ENCODE peak calls at places on chromosome 16, in five cellular contexts. One of them, this sample, is unnamed.

GRCh38 chr16:87918314-87918713 is 18.0 kb downstream of the CA5A start:
- DNase-seq in mucosa of descending colon: no peak
- DNase-seq in GM06990: no peak
- DNase-seq in left lung: no peak
- DNase-seq in HCT116: no peak
- DNase-seq in this sample: no peak

GRCh38 chr16:66486773-66487579 is 59.9 kb downstream of the BEAN1 start:
- DNase-seq in mucosa of descending colon: no peak
- DNase-seq in GM06990: no peak
- DNase-seq in left lung: no peak
- DNase-seq in HCT116: no peak
- DNase-seq in this sample: peak

GRCh38 chr16:67664258-67664657 is 2.3 kb downstream of the ENKD1 start:
- DNase-seq in mucosa of descending colon: no peak
- DNase-seq in GM06990: no peak
- DNase-seq in left lung: no peak
- DNase-seq in HCT116: no peak
- DNase-seq in this sample: no peak

GRCh38 chr16:69017036-69017783 is 88.2 kb upstream of the HAS3 start:
- DNase-seq in mucosa of descending colon: no peak
- DNase-seq in GM06990: no peak
- DNase-seq in left lung: no peak
- DNase-seq in HCT116: peak
- DNase-seq in this sample: peak

GRCh38 chr16:20853981-20854620 is 46.1 kb downstream of the DCUN1D3 start:
- DNase-seq in mucosa of descending colon: no peak
- DNase-seq in GM06990: no peak
- DNase-seq in left lung: no peak
- DNase-seq in HCT116: no peak
- DNase-seq in this sample: no peak

GRCh38 chr16:89489040-89489721 is 1.2 kb downstream of the ANKRD11 start:
- DNase-seq in mucosa of descending colon: peak
- DNase-seq in GM06990: peak
- DNase-seq in left lung: peak
- DNase-seq in HCT116: peak
- DNase-seq in this sample: peak

GRCh38 chr16:2912330-2913199 is 834 bp downstream of the FLYWCH1 start:
- DNase-seq in mucosa of descending colon: peak
- DNase-seq in GM06990: no peak
- DNase-seq in left lung: peak
- DNase-seq in HCT116: no peak
- DNase-seq in this sample: peak

GRCh38 chr16:25140459-25140858 is 28.9 kb downstream of the LCMT1 start:
- DNase-seq in mucosa of descending colon: no peak
- DNase-seq in GM06990: no peak
- DNase-seq in left lung: no peak
- DNase-seq in HCT116: no peak
- DNase-seq in this sample: peak

GRCh38 chr16:9381908-9382307 is 290.5 kb downstream of the HAPSTR1 start:
- DNase-seq in mucosa of descending colon: no peak
- DNase-seq in GM06990: no peak
- DNase-seq in left lung: no peak
- DNase-seq in HCT116: no peak
- DNase-seq in this sample: no peak

GRCh38 chr16:84306564-84306963 is 11.9 kb downstream of the WFDC1 start:
- DNase-seq in mucosa of descending colon: no peak
- DNase-seq in GM06990: no peak
- DNase-seq in left lung: no peak
- DNase-seq in HCT116: no peak
- DNase-seq in this sample: no peak

GRCh38 chr16:68079616-68080344 is 5.4 kb upstream of the NFATC3 start:
- DNase-seq in mucosa of descending colon: peak
- DNase-seq in GM06990: no peak
- DNase-seq in left lung: peak
- DNase-seq in HCT116: no peak
- DNase-seq in this sample: no peak

GRCh38 chr16:70432800-70433455 is 6.0 kb downstream of the ST3GAL2 start:
- DNase-seq in mucosa of descending colon: peak
- DNase-seq in GM06990: peak
- DNase-seq in left lung: no peak
- DNase-seq in HCT116: no peak
- DNase-seq in this sample: no peak

GRCh38 chr16:64061621-64062020 is 1060.2 kb downstream of the CDH11 start:
- DNase-seq in mucosa of descending colon: no peak
- DNase-seq in GM06990: no peak
- DNase-seq in left lung: no peak
- DNase-seq in HCT116: no peak
- DNase-seq in this sample: no peak

GRCh38 chr16:78740269-78740668 is 640.8 kb downstream of the WWOX start:
- DNase-seq in mucosa of descending colon: no peak
- DNase-seq in GM06990: no peak
- DNase-seq in left lung: no peak
- DNase-seq in HCT116: no peak
- DNase-seq in this sample: no peak

GRCh38 chr16:14509055-14509454 is 121.0 kb downstream of the PARN start:
- DNase-seq in mucosa of descending colon: no peak
- DNase-seq in GM06990: no peak
- DNase-seq in left lung: no peak
- DNase-seq in HCT116: no peak
- DNase-seq in this sample: peak

GRCh38 chr16:63363738-63364137 is 1327.5 kb upstream of the CDH8 start:
- DNase-seq in mucosa of descending colon: no peak
- DNase-seq in GM06990: no peak
- DNase-seq in left lung: no peak
- DNase-seq in HCT116: no peak
- DNase-seq in this sample: no peak

GRCh38 chr16:11542069-11542775 is 44.5 kb downstream of the LITAF start:
- DNase-seq in mucosa of descending colon: no peak
- DNase-seq in GM06990: no peak
- DNase-seq in left lung: no peak
- DNase-seq in HCT116: no peak
- DNase-seq in this sample: no peak

GRCh38 chr16:67917852-67918236 is 13.8 kb downstream of the CTRL start:
- DNase-seq in mucosa of descending colon: no peak
- DNase-seq in GM06990: no peak
- DNase-seq in left lung: no peak
- DNase-seq in HCT116: peak
- DNase-seq in this sample: peak

GRCh38 chr16:2856061-2856670 is 1.8 kb downstream of the PRSS22 start:
- DNase-seq in mucosa of descending colon: no peak
- DNase-seq in GM06990: no peak
- DNase-seq in left lung: no peak
- DNase-seq in HCT116: no peak
- DNase-seq in this sample: peak

GRCh38 chr16:50674831-50675230 is 6.3 kb downstream of the SNX20 start:
- DNase-seq in mucosa of descending colon: no peak
- DNase-seq in GM06990: no peak
- DNase-seq in left lung: no peak
- DNase-seq in HCT116: no peak
- DNase-seq in this sample: no peak

GRCh38 chr16:50673496-50674275 is 7.4 kb downstream of the SNX20 start:
- DNase-seq in mucosa of descending colon: no peak
- DNase-seq in GM06990: no peak
- DNase-seq in left lung: no peak
- DNase-seq in HCT116: no peak
- DNase-seq in this sample: no peak

GRCh38 chr16:50670476-50670875 is 10.6 kb downstream of the SNX20 start:
- DNase-seq in mucosa of descending colon: no peak
- DNase-seq in GM06990: no peak
- DNase-seq in left lung: no peak
- DNase-seq in HCT116: no peak
- DNase-seq in this sample: no peak

GRCh38 chr16:50669741-50670140 is 11.4 kb downstream of the SNX20 start:
- DNase-seq in mucosa of descending colon: no peak
- DNase-seq in GM06990: no peak
- DNase-seq in left lung: no peak
- DNase-seq in HCT116: no peak
- DNase-seq in this sample: no peak

DNA sequence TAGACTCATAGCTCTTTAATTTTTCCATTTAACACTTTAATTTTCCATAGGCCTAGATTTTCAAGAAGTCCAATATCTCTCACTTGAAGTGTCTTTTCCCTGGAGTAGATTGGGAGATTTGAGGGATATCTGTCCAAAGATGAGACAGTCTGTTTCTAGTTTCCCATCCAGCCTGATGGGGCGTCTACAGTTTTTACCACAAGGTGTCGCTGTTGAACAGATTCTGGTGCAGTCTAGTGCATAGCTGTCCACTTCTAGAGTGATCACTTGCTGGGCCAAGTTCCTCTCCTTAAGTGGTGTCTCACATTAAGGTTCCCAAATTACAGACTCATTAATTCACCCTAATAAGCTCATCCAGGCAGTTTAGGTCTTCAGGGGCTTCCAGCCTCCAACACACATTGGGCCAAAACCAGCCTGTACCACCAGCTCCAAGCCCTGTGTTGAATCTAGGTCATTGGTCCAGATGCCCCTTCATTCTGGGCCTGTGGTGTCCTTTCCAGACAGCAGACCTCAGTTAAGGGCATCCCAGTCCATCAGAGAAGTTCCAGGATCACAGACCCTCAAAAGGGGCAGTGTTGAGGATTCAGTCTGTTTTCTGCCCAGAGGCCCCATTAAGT is 9.4 kb downstream of the SNX20 start:
- DNase-seq in mucosa of descending colon: peak
- DNase-seq in GM06990: no peak
- DNase-seq in left lung: no peak
- DNase-seq in HCT116: peak
- DNase-seq in this sample: peak
- TF ChIP-seq CTCF in mucosa of descending colon: no peak
- TF ChIP-seq CTCF in GM06990: peak
- TF ChIP-seq CTCF in left lung: peak
- TF ChIP-seq CTCF in HCT116: peak
- TF ChIP-seq CTCF in this sample: peak

DNA sequence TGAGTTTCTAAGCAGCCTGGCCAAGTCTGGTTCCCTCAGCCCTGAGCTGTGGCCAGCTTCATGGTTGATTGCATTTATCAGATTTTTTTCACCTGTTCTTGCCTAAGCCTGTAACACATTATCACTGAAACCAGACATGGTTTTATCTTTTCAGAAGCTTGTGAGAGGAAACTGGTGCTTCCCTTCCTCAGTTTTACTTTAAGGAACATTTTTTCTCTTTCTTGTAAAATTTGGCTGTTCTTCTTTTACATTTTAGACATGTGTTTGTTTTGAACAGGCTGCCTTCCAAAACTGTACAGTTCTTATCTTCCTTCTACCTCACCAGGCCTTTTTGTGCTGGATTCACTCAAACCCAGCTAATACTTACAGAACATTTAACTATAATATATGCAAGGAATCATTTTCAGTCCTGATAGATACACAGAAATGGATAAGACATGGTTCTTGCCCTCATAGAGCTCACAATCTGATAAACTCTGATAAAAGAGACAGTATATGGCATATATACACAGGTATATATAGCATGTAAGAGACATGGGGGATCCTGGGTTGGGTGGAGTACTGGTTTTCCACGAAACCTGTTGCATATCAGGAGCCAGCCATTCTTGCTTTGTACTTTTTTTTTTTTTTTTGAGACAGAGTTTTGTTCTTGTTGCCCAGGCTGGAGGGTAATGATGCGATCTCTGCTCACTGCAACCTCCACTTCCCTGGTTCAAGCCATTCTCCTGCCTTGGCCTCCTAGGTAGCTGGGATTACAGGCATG is 44.5 kb downstream of the ZNRF1 start:
- DNase-seq in mucosa of descending colon: no peak
- DNase-seq in GM06990: no peak
- DNase-seq in left lung: no peak
- DNase-seq in HCT116: no peak
- DNase-seq in this sample: no peak
- H3K4me3 ChIP-seq in mucosa of descending colon: no peak
- H3K4me3 ChIP-seq in GM06990: no peak
- H3K4me3 ChIP-seq in left lung: no peak
- H3K4me3 ChIP-seq in HCT116: no peak
- H3K4me3 ChIP-seq in this sample: no peak

DNA sequence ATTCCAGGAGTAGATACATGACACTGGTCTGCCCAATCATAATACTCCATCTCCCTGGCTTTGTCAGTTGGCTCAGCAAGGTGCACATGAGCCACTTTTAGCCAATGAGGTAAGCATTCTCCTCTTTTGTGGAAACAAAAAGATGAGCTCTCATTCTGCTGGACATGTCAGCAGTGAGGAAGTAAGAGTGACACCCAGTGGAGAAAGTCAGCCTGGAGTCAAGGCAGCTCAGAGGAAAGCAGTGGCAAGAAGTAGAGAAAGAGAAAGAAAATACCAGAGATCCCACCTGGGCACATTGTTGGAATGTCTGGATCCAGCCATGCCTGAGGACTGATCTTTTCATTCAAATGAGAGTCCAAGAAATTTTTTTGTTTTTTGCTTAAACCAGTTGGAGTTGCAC is 496.9 kb upstream of the C16orf82 start:
- DNase-seq in mucosa of descending colon: no peak
- DNase-seq in GM06990: no peak
- DNase-seq in left lung: no peak
- DNase-seq in HCT116: no peak
- DNase-seq in this sample: no peak
- TF ChIP-seq CTCF in mucosa of descending colon: no peak
- TF ChIP-seq CTCF in GM06990: peak
- TF ChIP-seq CTCF in left lung: no peak
- TF ChIP-seq CTCF in HCT116: peak
- TF ChIP-seq CTCF in this sample: peak

GRCh38 chr16:4936991-4937781 is at the start of gene PPL:
- DNase-seq in mucosa of descending colon: peak
- DNase-seq in GM06990: peak
- DNase-seq in left lung: peak
- DNase-seq in HCT116: peak
- DNase-seq in this sample: peak

GRCh38 chr16:4934591-4934990 is 2.4 kb downstream of the PPL start:
- DNase-seq in mucosa of descending colon: no peak
- DNase-seq in GM06990: no peak
- DNase-seq in left lung: peak
- DNase-seq in HCT116: no peak
- DNase-seq in this sample: no peak

GRCh38 chr16:4933871-4934395 is 3.0 kb downstream of the PPL start:
- DNase-seq in mucosa of descending colon: no peak
- DNase-seq in GM06990: no peak
- DNase-seq in left lung: no peak
- DNase-seq in HCT116: no peak
- DNase-seq in this sample: no peak

GRCh38 chr16:4936181-4936990 is 562 bp downstream of the PPL start:
- DNase-seq in mucosa of descending colon: peak
- DNase-seq in GM06990: no peak
- DNase-seq in left lung: peak
- DNase-seq in HCT116: no peak
- DNase-seq in this sample: no peak

DNA sequence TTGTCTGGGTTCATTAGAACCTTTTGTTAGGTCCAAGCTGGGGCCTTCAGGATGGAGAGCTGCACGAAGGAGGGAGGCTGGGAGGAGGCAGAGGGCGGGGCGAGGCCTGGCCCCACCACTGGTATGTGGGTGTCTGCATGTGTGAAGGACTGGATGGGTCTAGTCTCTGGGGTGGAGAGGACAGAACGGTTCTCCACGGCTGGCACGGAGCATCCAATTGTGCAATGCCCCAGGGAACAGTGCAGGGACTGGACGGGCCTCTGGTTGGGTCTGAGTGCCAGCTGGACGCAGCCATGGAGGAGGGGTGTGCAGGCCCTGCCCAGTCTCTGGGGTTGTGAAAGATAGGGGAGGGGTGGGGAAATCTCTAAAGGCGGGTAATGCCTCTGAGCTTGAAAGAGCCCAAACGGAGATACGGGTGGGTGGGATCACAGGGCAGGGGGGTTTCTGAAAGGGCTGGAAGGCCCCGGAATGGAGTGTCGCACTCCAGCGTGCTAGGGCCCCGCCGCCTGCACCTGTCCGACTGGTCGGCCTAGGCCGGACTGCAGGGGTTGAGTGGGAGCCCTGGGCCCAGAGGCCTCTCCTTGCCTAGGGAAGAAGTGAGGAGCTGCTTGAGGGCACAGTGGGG is 1.6 kb downstream of the PPL start:
- DNase-seq in mucosa of descending colon: peak
- DNase-seq in GM06990: no peak
- DNase-seq in left lung: peak
- DNase-seq in HCT116: no peak
- DNase-seq in this sample: peak
- H3K4me3 ChIP-seq in mucosa of descending colon: no peak
- H3K4me3 ChIP-seq in GM06990: no peak
- H3K4me3 ChIP-seq in left lung: peak
- H3K4me3 ChIP-seq in HCT116: peak
- H3K4me3 ChIP-seq in this sample: peak

This sample was measured in epithelial cell of esophagus.